ENCODE peak calls at places on chromosomes 2 and 18, in eight cellular contexts. V is brain microvascular endothelial cell, E is neural progenitor cell, M is left lung, S is tibial nerve, R is AG10803, F is AG04449, K is MM.1S. C is an unnamed sample.

GRCh38 chr2:58063641-58064040 is 17.0 kb downstream of the VRK2 start:
- DNase-seq in V (peak; percentile 33), E (no peak), M (no peak), S (no peak), R (peak; percentile 79), F (peak; percentile 42), K (no peak), C (no peak)

GRCh38 chr2:3211256-3211970 is 166.2 kb downstream of the EIPR1 start:
- DNase-seq in V (no peak), E (no peak), M (no peak), S (no peak), R (no peak), F (no peak), K (no peak), C (no peak)

GRCh38 chr2:46983065-46983801 is 67.6 kb upstream of the MCFD2 start:
- DNase-seq in V (peak; percentile 55), E (no peak), M (peak; percentile 69), S (no peak), R (peak; percentile 56), F (no peak), K (peak; percentile 91), C (peak; percentile 86)

GRCh38 chr2:2519381-2519780 is 188.3 kb upstream of the MYT1L start:
- DNase-seq in V (no peak), E (no peak), M (no peak), S (no peak), R (no peak), F (no peak), K (no peak), C (no peak)

GRCh38 chr18:51157215-51157614 is 40.3 kb downstream of the MEX3C start:
- DNase-seq in V (no peak), E (no peak), M (no peak), S (no peak), R (no peak), F (no peak), K (no peak), C (no peak)

GRCh38 chr18:41371718-41372117 is 583.3 kb upstream of the PIK3C3 start:
- DNase-seq in V (peak; percentile 6), E (no peak), M (no peak), S (no peak), R (no peak), F (no peak), K (no peak), C (no peak)

GRCh38 chr18:61643884-61644647 is 248.7 kb downstream of the RNF152 start:
- DNase-seq in V (no peak), E (no peak), M (no peak), S (no peak), R (no peak), F (no peak), K (no peak), C (no peak)

GRCh38 chr2:111100087-111100764 is 20.5 kb upstream of the BCL2L11 start:
- DNase-seq in V (no peak), E (no peak), M (no peak), S (no peak), R (no peak), F (no peak), K (peak; percentile 86), C (no peak)

GRCh38 chr2:37556256-37556655 is 115.2 kb downstream of the CDC42EP3 start:
- DNase-seq in V (no peak), E (no peak), M (no peak), S (no peak), R (no peak), F (no peak), K (no peak), C (no peak)

GRCh38 chr18:3806656-3807055 is 356.7 kb downstream of the TGIF1 start:
- DNase-seq in V (no peak), E (no peak), M (no peak), S (no peak), R (no peak), F (no peak), K (no peak), C (no peak)

GRCh38 chr2:231364061-231364460 is 31.4 kb upstream of the B3GNT7 start:
- DNase-seq in V (no peak), E (no peak), M (no peak), S (no peak), R (no peak), F (no peak), K (no peak), C (no peak)

GRCh38 chr2:174914894-174915760 is 90.1 kb downstream of the CHN1 start:
- DNase-seq in V (no peak), E (no peak), M (no peak), S (no peak), R (peak; percentile 19), F (no peak), K (no peak), C (no peak)

GRCh38 chr18:76208632-76209308 is 286.3 kb downstream of the ZNF516 start:
- DNase-seq in V (no peak), E (peak; percentile 27), M (no peak), S (no peak), R (no peak), F (no peak), K (peak; percentile 44), C (no peak)

DNA sequence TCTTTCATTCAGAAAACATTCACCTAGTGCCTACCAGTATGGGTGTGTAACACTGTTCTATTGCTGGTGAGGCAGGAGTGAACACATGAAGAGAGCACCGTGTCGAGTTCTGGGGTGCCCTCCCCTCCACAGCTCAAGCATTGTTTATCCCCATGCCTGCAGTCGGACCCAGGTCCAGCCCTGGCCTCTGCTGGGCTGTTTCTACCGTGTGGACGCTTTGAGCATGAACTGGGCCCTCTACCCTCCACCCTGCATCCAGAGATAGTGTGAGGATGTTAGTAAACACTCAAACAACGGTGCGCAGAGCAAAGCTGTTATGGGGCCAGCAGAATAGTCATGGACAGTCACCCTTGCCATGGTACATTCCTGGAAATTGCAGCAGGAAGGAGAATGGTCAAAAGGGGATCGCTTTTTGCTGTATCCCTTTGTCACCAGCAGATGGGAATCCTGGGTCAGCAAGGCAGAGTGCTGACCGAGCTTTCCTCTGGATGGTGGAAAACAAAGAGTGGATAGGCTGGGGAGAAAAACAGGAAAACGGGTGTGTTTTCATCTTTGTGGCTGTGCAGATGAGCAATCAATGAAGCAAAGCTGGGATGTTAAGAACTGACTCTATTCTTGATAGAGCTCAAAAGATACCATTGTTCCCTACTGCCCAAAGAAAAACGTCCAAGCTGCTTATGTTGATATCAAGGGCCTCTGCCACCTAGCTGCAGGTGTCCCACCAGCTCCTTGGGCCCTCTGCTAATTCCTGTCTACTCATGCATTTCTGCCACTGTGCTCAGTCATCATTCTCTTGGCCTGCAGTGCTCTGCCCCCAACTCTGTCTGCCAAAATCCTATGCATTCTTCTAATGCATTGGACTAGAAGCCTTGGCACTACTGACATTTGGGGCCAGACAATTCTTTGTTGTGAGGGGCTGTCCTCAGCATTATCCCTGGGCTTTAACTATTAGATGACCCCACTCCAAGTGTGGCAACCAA is 38.7 kb downstream of the REEP1 start:
- DNase-seq in V (no peak), E (peak; percentile 55), M (no peak), S (no peak), R (peak; percentile 6), F (no peak), K (no peak), C (no peak)
- TF ChIP-seq CTCF in V (peak; percentile 39), E (peak; percentile 45), M (no peak), S (peak; percentile 27), R (peak; percentile 16), F (no peak), K (no peak), C (no peak)

DNA sequence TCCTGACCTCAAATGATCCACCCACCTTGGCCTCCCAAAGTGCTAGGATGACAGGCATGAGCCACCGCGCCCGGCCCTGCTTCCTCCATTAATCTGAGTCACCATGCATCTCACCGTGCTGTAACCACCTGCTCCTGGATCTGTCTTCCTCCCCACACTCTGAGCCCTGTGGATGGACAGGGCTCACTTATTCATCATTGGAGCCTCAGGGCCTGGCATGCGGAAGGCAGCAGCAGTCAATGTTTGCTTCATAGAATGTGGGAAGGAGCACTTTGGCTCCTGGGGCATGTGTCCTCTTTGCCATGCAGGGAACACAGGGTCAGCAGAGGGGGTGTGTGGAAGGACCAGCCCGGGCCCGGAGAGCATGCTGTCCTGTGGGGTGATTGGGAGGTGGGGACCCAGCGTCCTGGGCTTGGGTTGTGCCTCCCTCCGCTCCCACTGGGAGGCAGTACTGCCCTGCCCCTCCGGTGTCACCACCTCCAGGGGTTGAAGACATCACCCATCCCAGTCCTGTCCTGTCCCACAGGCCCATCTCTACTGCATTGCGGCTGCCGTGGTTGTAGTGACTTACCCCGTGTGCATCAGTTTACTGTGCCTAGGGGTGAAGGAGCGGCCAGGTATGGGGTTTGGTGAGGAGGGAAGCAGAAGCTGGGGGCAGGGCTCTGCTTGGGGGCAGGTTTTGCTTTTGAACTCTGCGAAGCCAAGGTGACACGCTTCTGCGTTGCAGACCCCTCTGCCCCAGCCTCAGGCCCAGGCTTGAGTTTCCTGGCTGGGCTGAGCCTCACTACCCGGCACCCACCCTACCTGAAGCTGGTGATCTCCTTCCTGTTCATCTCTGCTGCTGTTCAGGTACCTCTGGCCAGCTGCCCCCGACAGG is 11.5 kb downstream of the MFSD2B start:
- DNase-seq in V (no peak), E (peak; percentile 57), M (no peak), S (no peak), R (no peak), F (no peak), K (no peak), C (no peak)
- TF ChIP-seq CTCF in V (peak; percentile 52), E (peak; percentile 48), M (no peak), S (no peak), R (peak; percentile 23), F (peak; percentile 31), K (peak; percentile 5), C (peak; percentile 18)

DNA sequence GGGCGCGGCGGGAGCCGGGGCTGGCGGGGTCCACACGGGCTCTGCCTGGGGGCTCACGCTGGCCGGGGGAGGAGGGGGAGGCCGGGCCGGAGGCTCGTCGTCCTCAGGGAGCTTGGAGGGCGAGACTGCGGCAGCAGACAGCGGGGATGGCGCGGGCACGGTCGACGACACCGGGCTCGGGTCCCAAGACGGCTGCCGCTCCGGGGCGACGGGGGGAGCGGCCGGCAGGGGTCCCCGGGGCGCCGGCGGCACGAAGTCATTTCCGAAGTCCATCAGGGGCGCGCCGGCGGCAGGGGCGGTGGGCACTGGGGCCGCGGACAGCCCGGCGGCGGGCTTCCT is 488 bp downstream of the RTN4 start:
- DNase-seq in V (no peak), E (no peak), M (no peak), S (no peak), R (no peak), F (no peak), K (no peak), C (peak; percentile 50)
- TF ChIP-seq CTCF in V (no peak), E (no peak), M (no peak), S (no peak), R (no peak), F (no peak), K (no peak), C (no peak)

GRCh38 chr2:237391140-237391539 is 22.8 kb downstream of the COL6A3 start:
- DNase-seq in V (no peak), E (no peak), M (no peak), S (no peak), R (peak; percentile 63), F (no peak), K (no peak), C (no peak)

GRCh38 chr2:237392186-237392585 is 21.8 kb downstream of the COL6A3 start:
- DNase-seq in V (no peak), E (no peak), M (no peak), S (no peak), R (peak; percentile 52), F (no peak), K (no peak), C (no peak)

GRCh38 chr2:237389831-237390230 is 24.1 kb downstream of the COL6A3 start:
- DNase-seq in V (no peak), E (no peak), M (no peak), S (no peak), R (peak; percentile 78), F (no peak), K (no peak), C (no peak)

GRCh38 chr2:237388036-237388435 is 25.9 kb downstream of the COL6A3 start:
- DNase-seq in V (no peak), E (no peak), M (no peak), S (no peak), R (peak; percentile 71), F (no peak), K (no peak), C (no peak)

GRCh38 chr2:237390235-237390634 is 23.7 kb downstream of the COL6A3 start:
- DNase-seq in V (no peak), E (no peak), M (no peak), S (no peak), R (no peak), F (no peak), K (no peak), C (no peak)
- TF ChIP-seq CTCF in V (no peak), E (no peak), M (no peak), S (no peak), R (no peak), F (no peak), K (no peak), C (no peak)

C was measured in GM13976.